ENCODE peak calls at places on chromosomes 4 and X, in six cellular contexts. One of them, this sample, is unnamed.

GRCh38 chr4:150389896-150390530 is 191.9 kb upstream of the MAB21L2 start:
- DNase-seq in NCI-H226: peak
- DNase-seq in AG09319: no peak
- DNase-seq in GM23338: no peak
- DNase-seq in hippocampal formation: no peak
- DNase-seq in A549: no peak
- DNase-seq in this sample: no peak

GRCh38 chr4:5874811-5875465 is 17.9 kb downstream of the CRMP1 start:
- DNase-seq in NCI-H226: no peak
- DNase-seq in AG09319: no peak
- DNase-seq in GM23338: peak
- DNase-seq in hippocampal formation: no peak
- DNase-seq in A549: no peak
- DNase-seq in this sample: peak

GRCh38 chr4:80336582-80336981 is 1.1 kb downstream of the CFAP299 start:
- DNase-seq in NCI-H226: peak
- DNase-seq in AG09319: no peak
- DNase-seq in GM23338: peak
- DNase-seq in hippocampal formation: no peak
- DNase-seq in A549: peak
- DNase-seq in this sample: no peak

GRCh38 chrX:14927391-14927790 is 54.2 kb downstream of the MOSPD2 start:
- DNase-seq in NCI-H226: peak
- DNase-seq in AG09319: no peak
- DNase-seq in GM23338: no peak
- DNase-seq in hippocampal formation: no peak
- DNase-seq in A549: no peak
- DNase-seq in this sample: no peak

GRCh38 chr4:183691897-183692296 is 32.8 kb downstream of the TRAPPC11 start:
- DNase-seq in NCI-H226: no peak
- DNase-seq in AG09319: no peak
- DNase-seq in GM23338: no peak
- DNase-seq in hippocampal formation: no peak
- DNase-seq in A549: no peak
- DNase-seq in this sample: no peak

GRCh38 chrX:134718329-134719317 is 60.4 kb upstream of the PLAC1 start:
- DNase-seq in NCI-H226: peak
- DNase-seq in AG09319: peak
- DNase-seq in GM23338: peak
- DNase-seq in hippocampal formation: no peak
- DNase-seq in A549: peak
- DNase-seq in this sample: peak

GRCh38 chrX:78075787-78076389 is 28.2 kb upstream of the PGK1 start:
- DNase-seq in NCI-H226: no peak
- DNase-seq in AG09319: no peak
- DNase-seq in GM23338: no peak
- DNase-seq in hippocampal formation: no peak
- DNase-seq in A549: no peak
- DNase-seq in this sample: no peak

GRCh38 chrX:40267334-40268118 is 169.8 kb upstream of the BCOR start:
- DNase-seq in NCI-H226: no peak
- DNase-seq in AG09319: no peak
- DNase-seq in GM23338: no peak
- DNase-seq in hippocampal formation: peak
- DNase-seq in A549: no peak
- DNase-seq in this sample: no peak

GRCh38 chr4:6354626-6355025 is 85.0 kb downstream of the WFS1 start:
- DNase-seq in NCI-H226: no peak
- DNase-seq in AG09319: no peak
- DNase-seq in GM23338: no peak
- DNase-seq in hippocampal formation: no peak
- DNase-seq in A549: no peak
- DNase-seq in this sample: no peak

GRCh38 chr4:156992943-156993342 is 21.3 kb upstream of the PDGFC start:
- DNase-seq in NCI-H226: peak
- DNase-seq in AG09319: no peak
- DNase-seq in GM23338: no peak
- DNase-seq in hippocampal formation: no peak
- DNase-seq in A549: no peak
- DNase-seq in this sample: no peak

GRCh38 chr4:8191136-8191747 is 7.8 kb upstream of the SH3TC1 start:
- DNase-seq in NCI-H226: peak
- DNase-seq in AG09319: no peak
- DNase-seq in GM23338: no peak
- DNase-seq in hippocampal formation: peak
- DNase-seq in A549: no peak
- DNase-seq in this sample: no peak

GRCh38 chr4:72489267-72489666 is 79.8 kb downstream of the ADAMTS3 start:
- DNase-seq in NCI-H226: no peak
- DNase-seq in AG09319: peak
- DNase-seq in GM23338: no peak
- DNase-seq in hippocampal formation: no peak
- DNase-seq in A549: no peak
- DNase-seq in this sample: no peak

GRCh38 chrX:31130457-31131215 is 58.8 kb upstream of the FTHL17 start:
- DNase-seq in NCI-H226: no peak
- DNase-seq in AG09319: peak
- DNase-seq in GM23338: no peak
- DNase-seq in hippocampal formation: no peak
- DNase-seq in A549: no peak
- DNase-seq in this sample: no peak

GRCh38 chr4:36189511-36190226 is 54.6 kb downstream of the ARAP2 start:
- DNase-seq in NCI-H226: no peak
- DNase-seq in AG09319: no peak
- DNase-seq in GM23338: no peak
- DNase-seq in hippocampal formation: no peak
- DNase-seq in A549: no peak
- DNase-seq in this sample: no peak